ENCODE peak calls at places on chromosomes 3 and 15, in four cellular contexts. C, Z, L and U are unnamed samples.

GRCh38 chr15:62208367-62208766 is 43.3 kb upstream of the C2CD4B start:
- DNase-seq in C (no peak), Z (no peak), L (no peak), U (no peak)

GRCh38 chr15:29596266-29596665 is 226.0 kb downstream of the TJP1 start:
- DNase-seq in L (no peak), Z (no peak), C (no peak), U (no peak)

GRCh38 chr3:95172549-95172948 is 1109.7 kb downstream of the NSUN3 start:
- DNase-seq in C (no peak), Z (peak; percentile 92), L (no peak), U (no peak)

GRCh38 chr3:52904552-52904951 is 7.2 kb upstream of the STIMATE start:
- DNase-seq in C (no peak), L (no peak), Z (no peak), U (no peak)

GRCh38 chr3:181622365-181622764 is 89.4 kb upstream of the SOX2 start:
- DNase-seq in L (no peak), C (no peak), Z (peak; percentile 45), U (no peak)

GRCh38 chr3:89108154-89108553 is 733 bp downstream of the EPHA3 start:
- DNase-seq in C (no peak), L (no peak), Z (peak; percentile 93), U (no peak)

GRCh38 chr15:31344824-31345605 is 18.4 kb downstream of the KLF13 start:
- DNase-seq in L (peak; percentile 37), C (no peak), Z (no peak), U (peak; percentile 76)

GRCh38 chr3:64686446-64686908 is 1.3 kb downstream of the ADAMTS9 start:
- DNase-seq in Z (peak; percentile 52), C (no peak), L (no peak), U (no peak)

GRCh38 chr15:49589030-49589429 is 31.6 kb downstream of the FAM227B start:
- DNase-seq in Z (no peak), C (no peak), L (no peak), U (no peak)

GRCh38 chr15:88467935-88468528 is 524 bp downstream of the MRPS11 start:
- DNase-seq in L (no peak), C (peak; percentile 33), Z (peak; percentile 57), U (no peak)